ENCODE peak calls at places on chromosomes 5 and 9, in four cellular contexts. Q, L, C and R are unnamed samples.

GRCh38 chr5:136677219-136677618 is 311.9 kb upstream of the TRPC7 start:
- DNase-seq in Q (no peak), L (no peak), C (no peak), R (peak; percentile 72)

GRCh38 chr5:140267201-140267540 is 35.7 kb downstream of the PFDN1 start:
- DNase-seq in Q (no peak), C (no peak), L (no peak), R (no peak)

GRCh38 chr5:102668220-102668930 is 86.7 kb upstream of the PAM start:
- DNase-seq in L (no peak), C (no peak), Q (no peak), R (no peak)

GRCh38 chr5:179879003-179879689 is 20.5 kb upstream of the MRNIP start:
- DNase-seq in L (no peak), Q (no peak), C (no peak), R (no peak)

GRCh38 chr9:101387871-101388506 is 3.2 kb upstream of the BAAT start:
- DNase-seq in Q (peak; percentile 61), C (peak; percentile 18), L (peak; percentile 51), R (peak; percentile 55)

GRCh38 chr5:136364307-136364706 is 1.0 kb downstream of the TRPC7 start:
- DNase-seq in L (no peak), Q (no peak), C (no peak), R (no peak)

GRCh38 chr5:23139338-23140171 is 286.4 kb upstream of the CDH12 start:
- DNase-seq in L (peak; percentile 1), Q (peak; percentile 0), C (no peak), R (peak; percentile 35)

GRCh38 chr5:24407486-24407885 is 237.3 kb downstream of the CDH10 start:
- DNase-seq in C (no peak), Q (no peak), L (no peak), R (no peak)

GRCh38 chr5:133783481-133783880 is 171.1 kb upstream of the FSTL4 start:
- DNase-seq in C (no peak), Q (no peak), L (no peak), R (no peak)

GRCh38 chr5:82364497-82364896 is 86.3 kb upstream of the RPS23 start:
- DNase-seq in C (peak; percentile 47), L (no peak), Q (peak; percentile 89), R (peak; percentile 67)

GRCh38 chr9:137045294-137046093 is 483 bp downstream of the NPDC1 start:
- DNase-seq in Q (peak; percentile 45), L (no peak), C (no peak), R (peak; percentile 48)

GRCh38 chr5:123438902-123439301 is 15.7 kb upstream of the CEP120 start:
- DNase-seq in C (no peak), L (peak; percentile 83), Q (no peak), R (no peak)